ENCODE peak calls at places on chromosomes 1 and 21, in ten cellular contexts. M is chondrocyte, I is Calu3, D is WTC11, N is dorsolateral prefrontal cortex, V is AG04450, B is uterus, W is fibroblast of lung, E is kidney epithelial cell, Y is progenitor cell of endocrine pancreas. O is an unnamed sample.

GRCh38 chr1:6421266-6421665 is 1.5 kb upstream of the HES2 start:
- DNase-seq in V (no peak), I (no peak), E (no peak), D (no peak), Y (no peak), M (no peak), N (no peak), B (no peak), W (no peak), O (no peak)

GRCh38 chr1:202090994-202091393 is 31.7 kb upstream of the GPR37L1 start:
- DNase-seq in Y (no peak), I (no peak), B (no peak), D (no peak), M (no peak), N (no peak), V (no peak), W (no peak), E (no peak), O (no peak)

GRCh38 chr1:167871331-167871730 is 42.6 kb downstream of the ADCY10 start:
- DNase-seq in D (no peak), Y (no peak), E (no peak), N (no peak), I (no peak), M (no peak), B (no peak), W (peak; percentile 32), V (no peak), O (no peak)

GRCh38 chr1:5888606-5889211 is 103.5 kb downstream of the NPHP4 start:
- DNase-seq in E (no peak), Y (no peak), B (no peak), I (no peak), N (no peak), W (no peak), M (no peak), V (no peak), D (no peak), O (no peak)

GRCh38 chr21:26055010-26055409 is 115.6 kb downstream of the APP start:
- DNase-seq in W (no peak), E (no peak), Y (no peak), B (no peak), I (no peak), D (no peak), M (no peak), N (no peak), V (no peak), O (no peak)

GRCh38 chr1:26291433-26291832 is 11.5 kb downstream of the SH3BGRL3 start:
- DNase-seq in N (no peak), V (no peak), E (no peak), I (no peak), Y (no peak), B (no peak), M (no peak), D (no peak), W (no peak), O (no peak)

GRCh38 chr1:192489046-192489445 is 86.5 kb upstream of the RGS1 start:
- DNase-seq in I (no peak), W (peak; percentile 65), E (no peak), Y (no peak), D (no peak), V (no peak), M (no peak), N (no peak), B (no peak), O (no peak)

GRCh38 chr1:235651170-235651806 is 1.7 kb upstream of the GNG4 start:
- DNase-seq in D (no peak), E (no peak), B (no peak), N (no peak), I (no peak), M (no peak), W (no peak), Y (no peak), V (no peak), O (no peak)

GRCh38 chr1:228136908-228137307 is 3.2 kb upstream of the GUK1 start:
- DNase-seq in B (no peak), W (no peak), M (no peak), N (no peak), Y (no peak), E (no peak), D (no peak), V (no peak), I (no peak), O (no peak)

GRCh38 chr1:205118810-205119209 is 3.0 kb downstream of the RBBP5 start:
- DNase-seq in V (no peak), W (no peak), E (no peak), M (no peak), Y (no peak), D (no peak), B (no peak), I (no peak), N (no peak), O (no peak)

GRCh38 chr1:205127646-205128045 is 5.9 kb upstream of the RBBP5 start:
- DNase-seq in W (no peak), Y (no peak), N (no peak), E (no peak), D (no peak), I (no peak), V (no peak), M (no peak), B (no peak), O (no peak)

GRCh38 chr1:205124726-205125125 is 2.9 kb upstream of the RBBP5 start:
- DNase-seq in E (no peak), N (no peak), B (no peak), Y (no peak), M (no peak), W (no peak), V (no peak), I (no peak), D (no peak), O (no peak)

GRCh38 chr1:205121660-205122488 is at the start of gene RBBP5:
- DNase-seq in W (peak; percentile 98), N (peak; percentile 96), E (peak; percentile 88), Y (peak; percentile 89), V (peak; percentile 98), D (peak; percentile 96), I (peak; percentile 98), B (peak; percentile 96), M (peak; percentile 95), O (peak; percentile 96)

GRCh38 chr1:205122489-205122882 is 708 bp upstream of the RBBP5 start:
- DNase-seq in M (no peak), I (no peak), W (no peak), D (no peak), N (no peak), E (no peak), V (no peak), B (no peak), Y (no peak), O (no peak)
- TF ChIP-seq CTCF in M (peak; percentile 58), I (no peak), W (no peak), D (no peak), N (peak; percentile 26), E (no peak), V (no peak), B (no peak), Y (no peak), O (no peak)

GRCh38 chr1:214658785-214659184 is 55.8 kb downstream of the CENPF start:
- DNase-seq in N (no peak), W (peak; percentile 32), B (no peak), M (no peak), Y (no peak), D (peak; percentile 14), E (peak; percentile 9), I (peak; percentile 7), V (no peak), O (no peak)
- TF ChIP-seq CTCF in N (peak; percentile 37), W (peak; percentile 55), B (no peak), M (peak; percentile 83), Y (peak; percentile 52), D (no peak), E (peak; percentile 46), I (no peak), V (peak; percentile 54), O (peak; percentile 71)

GRCh38 chr1:11057477-11057876 is 2.3 kb downstream of the SRM start:
- DNase-seq in V (no peak), D (no peak), M (no peak), Y (no peak), I (no peak), B (no peak), N (peak; percentile 13), E (no peak), W (no peak), O (no peak)

GRCh38 chr1:11058026-11058425 is 1.8 kb downstream of the SRM start:
- DNase-seq in M (no peak), N (peak; percentile 30), V (no peak), Y (no peak), D (no peak), B (no peak), W (no peak), I (no peak), E (no peak), O (no peak)

GRCh38 chr1:11059990-11060948 is at the start of gene SRM:
- DNase-seq in W (peak; percentile 86), M (no peak), N (peak; percentile 89), I (peak; percentile 91), D (peak; percentile 93), E (peak; percentile 57), V (peak; percentile 67), Y (peak; percentile 84), B (peak; percentile 83), O (peak; percentile 95)

GRCh38 chr1:11059166-11059989 is 440 bp downstream of the SRM start:
- DNase-seq in M (no peak), W (peak; percentile 13), Y (peak; percentile 39), B (no peak), D (no peak), N (no peak), V (no peak), I (no peak), E (no peak), O (no peak)

DNA sequence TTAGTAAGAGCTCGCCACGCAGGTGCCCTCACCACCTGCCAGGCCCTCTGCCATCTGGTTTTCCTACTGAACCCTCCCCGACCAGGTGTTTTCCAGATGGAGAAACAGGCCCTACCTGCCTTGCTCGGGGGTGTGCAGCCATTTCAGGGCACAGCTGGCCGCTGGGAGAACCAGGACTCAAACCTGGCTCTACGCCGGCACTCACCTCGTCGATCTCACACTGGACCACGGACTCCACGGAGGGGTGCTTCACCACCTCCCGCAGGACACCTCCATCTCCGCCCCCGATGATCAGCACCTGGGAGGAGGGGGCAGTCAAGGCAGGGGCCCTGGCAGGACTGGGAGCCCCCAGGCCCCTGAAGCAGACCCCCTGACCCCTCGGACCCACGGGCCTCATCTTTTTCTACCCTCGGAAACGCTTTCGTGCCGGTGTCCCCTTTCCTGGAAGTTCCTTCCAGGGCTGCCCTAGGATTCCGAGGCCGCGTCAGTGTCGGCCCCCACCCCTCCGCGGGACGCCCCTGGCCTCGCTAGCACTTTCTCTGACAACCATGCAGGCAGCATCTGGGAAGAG is 1.1 kb downstream of the SRM start:
- DNase-seq in D (no peak), N (peak; percentile 45), B (no peak), V (no peak), Y (no peak), M (no peak), I (no peak), W (no peak), E (no peak), O (no peak)
- TF ChIP-seq CTCF in D (no peak), N (no peak), B (no peak), V (no peak), Y (no peak), M (no peak), I (no peak), W (no peak), E (no peak), O (no peak)

DNA sequence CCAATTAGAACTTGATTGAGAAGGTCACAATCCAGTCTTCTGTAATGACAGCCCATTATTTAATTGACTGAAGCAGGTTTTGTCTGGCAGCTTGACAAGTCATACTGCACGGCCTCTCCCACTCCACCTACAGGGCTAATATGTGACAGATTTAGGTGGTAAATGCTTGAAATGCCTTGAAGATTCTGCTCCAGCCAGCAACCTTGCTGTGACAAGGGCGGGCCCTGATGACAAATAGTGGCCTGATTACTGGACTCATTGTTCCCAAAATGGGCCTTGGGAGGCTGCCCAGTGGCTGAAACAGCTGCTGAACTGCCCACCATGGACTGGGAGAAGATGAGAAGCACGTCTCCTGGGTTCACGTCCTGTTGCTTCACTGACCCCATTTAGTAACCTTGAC is 30.0 kb upstream of the CRNN start:
- DNase-seq in M (no peak), E (no peak), D (no peak), B (no peak), N (no peak), W (peak; percentile 6), Y (no peak), I (no peak), V (no peak), O (no peak)
- TF ChIP-seq CTCF in M (no peak), E (no peak), D (no peak), B (no peak), N (no peak), W (no peak), Y (no peak), I (no peak), V (no peak), O (no peak)